ENCODE peak calls at places on chromosomes 16 and 17, in eight cellular contexts. E, S, U, O, J, Y, P and A are unnamed samples.

GRCh38 chr16:22370038-22370541 is 4.3 kb downstream of the CDR2 start:
- DNase-seq in E (peak), S (no peak), U (no peak), O (no peak), J (no peak), Y (no peak), P (no peak), A (no peak)

GRCh38 chr16:4535627-4536108 is 2.9 kb downstream of the CDIP1 start:
- DNase-seq in E (no peak), S (no peak), U (peak), O (no peak), J (no peak), Y (no peak), P (no peak), A (no peak)

GRCh38 chr16:87845807-87846619 is 23.3 kb downstream of the SLC7A5 start:
- DNase-seq in E (no peak), S (no peak), U (no peak), O (no peak), J (no peak), Y (no peak), P (no peak), A (no peak)

GRCh38 chr17:40062347-40063033 is at the start of gene THRA:
- DNase-seq in E (no peak), S (peak), U (peak), O (no peak), J (peak), Y (peak), P (peak), A (peak)

GRCh38 chr17:77386502-77387192 is 245.9 kb downstream of the SEC14L1 start:
- DNase-seq in E (no peak), S (no peak), U (no peak), O (no peak), J (no peak), Y (no peak), P (no peak), A (no peak)

GRCh38 chr17:320809-321385 is 31.7 kb downstream of the RPH3AL start:
- DNase-seq in E (no peak), S (no peak), U (no peak), O (no peak), J (no peak), Y (peak), P (no peak), A (no peak)

GRCh38 chr17:76726766-76727718 is at the start of gene METTL23:
- DNase-seq in E (peak), S (peak), U (peak), O (peak), J (peak), Y (peak), P (peak), A (peak)

GRCh38 chr16:82643936-82644630 is 17.3 kb downstream of the CDH13 start:
- DNase-seq in E (no peak), S (no peak), U (no peak), O (no peak), J (no peak), Y (no peak), P (no peak), A (no peak)

GRCh38 chr16:27920391-27920891 is 143.1 kb downstream of the GSG1L start:
- DNase-seq in E (no peak), S (peak), U (no peak), O (peak), J (no peak), Y (no peak), P (no peak), A (no peak)